ENCODE peak calls at places on chromosomes 4 and X, in nine cellular contexts. One of them, this sample, is unnamed.

GRCh38 chrX:39899876-39900787 is 197.6 kb downstream of the BCOR start:
- DNase-seq in AG09309: no peak
- DNase-seq in breast epithelium: no peak
- DNase-seq in coronary artery: no peak
- DNase-seq in tibial artery: no peak
- DNase-seq in heart left ventricle: no peak
- DNase-seq in HCT116: no peak
- DNase-seq in MM.1S: no peak
- DNase-seq in osteoblast: no peak
- DNase-seq in this sample: peak

GRCh38 chrX:38326086-38326485 is 1.2 kb downstream of the RPGR start:
- DNase-seq in AG09309: no peak
- DNase-seq in breast epithelium: no peak
- DNase-seq in coronary artery: no peak
- DNase-seq in tibial artery: no peak
- DNase-seq in heart left ventricle: no peak
- DNase-seq in HCT116: no peak
- DNase-seq in MM.1S: no peak
- DNase-seq in osteoblast: no peak
- DNase-seq in this sample: no peak

GRCh38 chrX:119423631-119424030 is 24.5 kb downstream of the SLC25A43 start:
- DNase-seq in AG09309: no peak
- DNase-seq in breast epithelium: no peak
- DNase-seq in coronary artery: no peak
- DNase-seq in tibial artery: no peak
- DNase-seq in heart left ventricle: no peak
- DNase-seq in HCT116: peak
- DNase-seq in MM.1S: no peak
- DNase-seq in osteoblast: no peak
- DNase-seq in this sample: no peak

GRCh38 chr4:55172694-55173287 is 47.4 kb upstream of the KDR start:
- DNase-seq in AG09309: no peak
- DNase-seq in breast epithelium: no peak
- DNase-seq in coronary artery: no peak
- DNase-seq in tibial artery: no peak
- DNase-seq in heart left ventricle: no peak
- DNase-seq in HCT116: no peak
- DNase-seq in MM.1S: no peak
- DNase-seq in osteoblast: no peak
- DNase-seq in this sample: no peak

GRCh38 chrX:153700967-153701366 is 13.2 kb downstream of the SLC6A8 start:
- DNase-seq in AG09309: no peak
- DNase-seq in breast epithelium: no peak
- DNase-seq in coronary artery: no peak
- DNase-seq in tibial artery: no peak
- DNase-seq in heart left ventricle: peak
- DNase-seq in HCT116: no peak
- DNase-seq in MM.1S: no peak
- DNase-seq in osteoblast: no peak
- DNase-seq in this sample: no peak

GRCh38 chr4:77092832-77093800 is 17.3 kb upstream of the CCNI start:
- DNase-seq in AG09309: no peak
- DNase-seq in breast epithelium: no peak
- DNase-seq in coronary artery: no peak
- DNase-seq in tibial artery: no peak
- DNase-seq in heart left ventricle: no peak
- DNase-seq in HCT116: no peak
- DNase-seq in MM.1S: peak
- DNase-seq in osteoblast: peak
- DNase-seq in this sample: no peak

GRCh38 chr4:143185253-143186107 is 763 bp downstream of the USP38 start:
- DNase-seq in AG09309: no peak
- DNase-seq in breast epithelium: peak
- DNase-seq in coronary artery: peak
- DNase-seq in tibial artery: no peak
- DNase-seq in heart left ventricle: peak
- DNase-seq in HCT116: no peak
- DNase-seq in MM.1S: peak
- DNase-seq in osteoblast: peak
- DNase-seq in this sample: no peak

GRCh38 chr4:148192526-148192925 is 249.7 kb downstream of the NR3C2 start:
- DNase-seq in AG09309: no peak
- DNase-seq in breast epithelium: no peak
- DNase-seq in coronary artery: no peak
- DNase-seq in tibial artery: no peak
- DNase-seq in heart left ventricle: no peak
- DNase-seq in HCT116: no peak
- DNase-seq in MM.1S: no peak
- DNase-seq in osteoblast: no peak
- DNase-seq in this sample: no peak

GRCh38 chr4:117137143-117137542 is 51.8 kb upstream of the TRAM1L1 start:
- DNase-seq in AG09309: no peak
- DNase-seq in breast epithelium: no peak
- DNase-seq in coronary artery: no peak
- DNase-seq in tibial artery: no peak
- DNase-seq in heart left ventricle: no peak
- DNase-seq in HCT116: peak
- DNase-seq in MM.1S: no peak
- DNase-seq in osteoblast: no peak
- DNase-seq in this sample: no peak

GRCh38 chr4:10529891-10530786 is 72.9 kb upstream of the ZNF518B start:
- DNase-seq in AG09309: no peak
- DNase-seq in breast epithelium: no peak
- DNase-seq in coronary artery: no peak
- DNase-seq in tibial artery: no peak
- DNase-seq in heart left ventricle: no peak
- DNase-seq in HCT116: no peak
- DNase-seq in MM.1S: no peak
- DNase-seq in osteoblast: no peak
- DNase-seq in this sample: no peak

GRCh38 chr4:94995684-94996394 is 238.1 kb downstream of the BMPR1B start:
- DNase-seq in AG09309: no peak
- DNase-seq in breast epithelium: no peak
- DNase-seq in coronary artery: no peak
- DNase-seq in tibial artery: peak
- DNase-seq in heart left ventricle: no peak
- DNase-seq in HCT116: no peak
- DNase-seq in MM.1S: no peak
- DNase-seq in osteoblast: no peak
- DNase-seq in this sample: no peak

GRCh38 chrX:76850851-76851250 is 423.3 kb downstream of the MAGEE1 start:
- DNase-seq in AG09309: no peak
- DNase-seq in breast epithelium: no peak
- DNase-seq in coronary artery: no peak
- DNase-seq in tibial artery: no peak
- DNase-seq in heart left ventricle: no peak
- DNase-seq in HCT116: no peak
- DNase-seq in MM.1S: no peak
- DNase-seq in osteoblast: no peak
- DNase-seq in this sample: no peak

DNA sequence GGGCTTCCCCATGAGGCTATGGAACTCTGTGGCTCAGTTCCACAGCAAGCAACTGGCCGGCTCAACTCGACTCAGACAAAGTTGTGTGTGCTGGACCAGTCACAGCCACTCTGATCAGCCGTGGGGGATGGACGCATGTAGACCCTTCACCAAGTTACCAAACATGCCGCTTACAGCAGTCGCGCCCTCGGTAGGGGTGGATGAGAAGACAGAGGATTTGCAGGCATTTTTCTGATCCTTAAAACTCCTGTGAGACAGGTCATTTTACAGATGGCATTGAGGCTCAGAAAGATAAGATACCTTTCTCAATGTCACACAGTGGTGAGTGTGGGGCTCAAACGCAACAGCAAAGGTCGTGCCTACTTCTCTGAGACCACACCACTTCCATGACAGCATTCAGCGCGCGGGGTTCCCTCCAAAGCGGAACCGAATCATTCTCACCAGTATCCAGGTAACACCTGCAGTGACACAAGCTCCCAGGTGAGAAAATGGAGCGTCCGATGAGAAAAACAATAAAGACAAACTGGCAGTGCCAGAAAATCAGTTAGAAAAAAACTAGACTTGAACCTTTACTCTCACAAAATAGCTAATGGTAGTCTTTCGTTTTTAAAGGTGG is 83.6 kb downstream of the RELL1 start:
- DNase-seq in AG09309: no peak
- DNase-seq in breast epithelium: no peak
- DNase-seq in coronary artery: no peak
- DNase-seq in tibial artery: no peak
- DNase-seq in heart left ventricle: no peak
- DNase-seq in HCT116: no peak
- DNase-seq in MM.1S: no peak
- DNase-seq in osteoblast: peak
- DNase-seq in this sample: no peak
- TF ChIP-seq CTCF in AG09309: no peak
- TF ChIP-seq CTCF in breast epithelium: no peak
- TF ChIP-seq CTCF in coronary artery: no peak
- TF ChIP-seq CTCF in tibial artery: no peak
- TF ChIP-seq CTCF in heart left ventricle: no peak
- TF ChIP-seq CTCF in HCT116: no peak
- TF ChIP-seq CTCF in MM.1S: no peak
- TF ChIP-seq CTCF in osteoblast: no peak
- TF ChIP-seq CTCF in this sample: no peak

GRCh38 chr4:80072607-80073361 is at the start of gene ANTXR2:
- DNase-seq in AG09309: peak
- DNase-seq in breast epithelium: peak
- DNase-seq in coronary artery: peak
- DNase-seq in tibial artery: peak
- DNase-seq in heart left ventricle: peak
- DNase-seq in HCT116: peak
- DNase-seq in MM.1S: peak
- DNase-seq in osteoblast: peak
- DNase-seq in this sample: peak
- TF ChIP-seq CTCF in AG09309: peak
- TF ChIP-seq CTCF in breast epithelium: no peak
- TF ChIP-seq CTCF in coronary artery: no peak
- TF ChIP-seq CTCF in tibial artery: no peak
- TF ChIP-seq CTCF in heart left ventricle: peak
- TF ChIP-seq CTCF in HCT116: no peak
- TF ChIP-seq CTCF in MM.1S: no peak
- TF ChIP-seq CTCF in osteoblast: no peak
- TF ChIP-seq CTCF in this sample: no peak

GRCh38 chr4:67746797-67747495 is 7.2 kb downstream of the GNRHR start:
- DNase-seq in AG09309: no peak
- DNase-seq in breast epithelium: no peak
- DNase-seq in coronary artery: no peak
- DNase-seq in tibial artery: no peak
- DNase-seq in heart left ventricle: no peak
- DNase-seq in HCT116: peak
- DNase-seq in MM.1S: peak
- DNase-seq in osteoblast: no peak
- DNase-seq in this sample: no peak
- TF ChIP-seq CTCF in AG09309: peak
- TF ChIP-seq CTCF in breast epithelium: no peak
- TF ChIP-seq CTCF in coronary artery: peak
- TF ChIP-seq CTCF in tibial artery: peak
- TF ChIP-seq CTCF in heart left ventricle: peak
- TF ChIP-seq CTCF in HCT116: peak
- TF ChIP-seq CTCF in MM.1S: peak
- TF ChIP-seq CTCF in osteoblast: peak
- TF ChIP-seq CTCF in this sample: peak

GRCh38 chr4:145482209-145483021 is 762 bp downstream of the SMAD1 start:
- DNase-seq in AG09309: peak
- DNase-seq in breast epithelium: peak
- DNase-seq in coronary artery: no peak
- DNase-seq in tibial artery: peak
- DNase-seq in heart left ventricle: peak
- DNase-seq in HCT116: peak
- DNase-seq in MM.1S: peak
- DNase-seq in osteoblast: peak
- DNase-seq in this sample: no peak
- TF ChIP-seq CTCF in AG09309: no peak
- TF ChIP-seq CTCF in breast epithelium: no peak
- TF ChIP-seq CTCF in coronary artery: no peak
- TF ChIP-seq CTCF in tibial artery: no peak
- TF ChIP-seq CTCF in heart left ventricle: peak
- TF ChIP-seq CTCF in HCT116: no peak
- TF ChIP-seq CTCF in MM.1S: no peak
- TF ChIP-seq CTCF in osteoblast: no peak
- TF ChIP-seq CTCF in this sample: no peak

DNA sequence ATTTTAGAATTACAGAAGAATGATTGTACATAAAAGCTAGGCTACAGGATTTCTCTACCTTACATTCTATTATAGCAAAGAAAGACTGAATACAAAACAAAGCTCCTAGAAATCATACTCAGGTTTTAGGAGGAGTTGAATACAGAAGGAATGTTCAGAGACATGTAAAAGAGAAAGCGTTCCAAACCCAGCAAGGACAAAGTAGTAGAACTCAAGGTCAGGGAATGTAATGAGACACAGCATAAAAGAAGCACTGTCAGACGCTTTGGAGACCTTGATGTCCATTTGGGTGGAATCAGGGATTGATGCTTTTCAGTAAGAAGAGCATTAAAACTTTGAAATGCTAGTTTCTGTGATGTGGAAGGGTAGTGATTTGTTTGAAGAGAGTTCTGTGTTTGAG is 303.6 kb downstream of the PCDH7 start:
- DNase-seq in AG09309: no peak
- DNase-seq in breast epithelium: no peak
- DNase-seq in coronary artery: no peak
- DNase-seq in tibial artery: no peak
- DNase-seq in heart left ventricle: no peak
- DNase-seq in HCT116: no peak
- DNase-seq in MM.1S: no peak
- DNase-seq in osteoblast: no peak
- DNase-seq in this sample: no peak
- TF ChIP-seq CTCF in AG09309: no peak
- TF ChIP-seq CTCF in breast epithelium: no peak
- TF ChIP-seq CTCF in coronary artery: no peak
- TF ChIP-seq CTCF in tibial artery: no peak
- TF ChIP-seq CTCF in heart left ventricle: no peak
- TF ChIP-seq CTCF in HCT116: no peak
- TF ChIP-seq CTCF in MM.1S: no peak
- TF ChIP-seq CTCF in osteoblast: no peak
- TF ChIP-seq CTCF in this sample: no peak

This sample was measured in D721Med.